ENCODE peak calls at places on chromosomes 2 and 18, in six cellular contexts. P is BJ, D is T follicular helper cell, Z is cerebellar cortex, I is mesendoderm, K is NCI-H460. U is an unnamed sample.

GRCh38 chr2:98729652-98730051 is 1.3 kb downstream of the MGAT4A start:
- DNase-seq in K (no peak), D (no peak), P (no peak), I (no peak), Z (peak; percentile 38), U (no peak)

GRCh38 chr2:120880381-120880780 is 144.7 kb downstream of the GLI2 start:
- DNase-seq in D (no peak), P (no peak), K (no peak), Z (peak; percentile 38), I (no peak), U (no peak)

GRCh38 chr2:176106636-176107539 is at the start of gene HOXD11:
- DNase-seq in K (no peak), I (peak; percentile 75), D (no peak), Z (no peak), P (no peak), U (peak; percentile 67)

GRCh38 chr2:211329421-211329820 is 773.0 kb downstream of the CPS1 start:
- DNase-seq in P (no peak), D (no peak), I (no peak), K (no peak), Z (no peak), U (no peak)

GRCh38 chr2:237590272-237591020 is at the start of gene RAB17:
- DNase-seq in K (peak; percentile 7), P (no peak), I (peak; percentile 84), D (no peak), Z (no peak), U (peak; percentile 51)

GRCh38 chr2:197613509-197613987 is 61.8 kb downstream of the RFTN2 start:
- DNase-seq in P (no peak), K (peak; percentile 78), Z (no peak), D (no peak), I (no peak), U (no peak)

GRCh38 chr2:195337597-195337996 is 319.4 kb upstream of the SLC39A10 start:
- DNase-seq in D (no peak), Z (no peak), P (no peak), I (no peak), K (no peak), U (no peak)

GRCh38 chr18:75183973-75184372 is 25.0 kb downstream of the PTGR3 start:
- DNase-seq in Z (peak; percentile 34), I (no peak), D (no peak), K (no peak), P (no peak), U (no peak)

GRCh38 chr2:106978647-106979046 is 92.7 kb upstream of the ST6GAL2 start:
- DNase-seq in I (no peak), D (no peak), P (no peak), K (no peak), Z (no peak), U (no peak)

GRCh38 chr2:233032551-233033320 is at the start of gene NEU2:
- DNase-seq in D (no peak), Z (no peak), P (no peak), K (no peak), I (no peak), U (no peak)

GRCh38 chr2:23617167-23617787 is 232.3 kb downstream of the KLHL29 start:
- DNase-seq in I (no peak), P (peak; percentile 58), D (no peak), Z (no peak), K (no peak), U (no peak)

GRCh38 chr18:32956591-32957310 is 183.9 kb upstream of the KLHL14 start:
- DNase-seq in D (no peak), I (peak; percentile 19), P (no peak), K (no peak), Z (no peak), U (no peak)

GRCh38 chr18:62505669-62506494 is 16.9 kb upstream of the ZCCHC2 start:
- DNase-seq in D (no peak), I (no peak), K (no peak), P (no peak), Z (no peak), U (no peak)

GRCh38 chr2:46032161-46032813 is 264.9 kb upstream of the EPAS1 start:
- DNase-seq in Z (no peak), P (no peak), I (no peak), K (no peak), D (no peak), U (no peak)

GRCh38 chr2:172734711-172735645 is 667 bp upstream of the RAPGEF4 start:
- DNase-seq in D (no peak), K (no peak), Z (peak; percentile 37), P (no peak), I (peak; percentile 15), U (no peak)

GRCh38 chr18:60549338-60549960 is 176.9 kb upstream of the MC4R start:
- DNase-seq in Z (peak; percentile 47), I (peak; percentile 62), K (peak; percentile 55), P (peak; percentile 22), D (no peak), U (no peak)

GRCh38 chr2:129880309-129880708 is 99.2 kb upstream of the RAB6C start:
- DNase-seq in I (no peak), P (no peak), D (no peak), Z (no peak), K (no peak), U (no peak)

GRCh38 chr18:35045121-35045520 is 3.9 kb downstream of the MAPRE2 start:
- DNase-seq in I (no peak), D (no peak), P (no peak), K (no peak), Z (no peak), U (no peak)

GRCh38 chr18:56175309-56175708 is 463.1 kb downstream of the TXNL1 start:
- DNase-seq in P (no peak), D (no peak), K (no peak), Z (no peak), I (no peak), U (no peak)

GRCh38 chr2:144162652-144163051 is 357.3 kb downstream of the ZEB2 start:
- DNase-seq in P (no peak), Z (peak; percentile 16), D (peak; percentile 19), K (no peak), I (peak; percentile 73), U (peak; percentile 61)

GRCh38 chr2:166104773-166105172 is 23.0 kb downstream of the SCN1A start:
- DNase-seq in D (no peak), I (no peak), P (no peak), Z (no peak), K (no peak), U (no peak)

GRCh38 chr2:53227535-53227934 is 540.1 kb upstream of the CHAC2 start:
- DNase-seq in K (no peak), P (no peak), Z (no peak), I (no peak), D (no peak), U (no peak)

GRCh38 chr2:67400560-67401464 is 3.7 kb downstream of the ETAA1 start:
- DNase-seq in D (no peak), I (no peak), P (no peak), Z (no peak), K (no peak), U (no peak)

GRCh38 chr2:241901018-241901380 is 31.5 kb downstream of the RTP5 start:
- DNase-seq in I (no peak), P (no peak), Z (no peak), D (no peak), K (no peak), U (no peak)

GRCh38 chr18:48581941-48582340 is 43.1 kb downstream of the CTIF start:
- DNase-seq in Z (no peak), D (no peak), I (no peak), K (no peak), P (no peak), U (no peak)

GRCh38 chr2:225025917-225026571 is 16.2 kb downstream of the DOCK10 start:
- DNase-seq in D (no peak), Z (no peak), I (no peak), P (peak; percentile 52), K (no peak), U (no peak)

GRCh38 chr2:239113164-239113563 is 265.3 kb downstream of the TWIST2 start:
- DNase-seq in P (no peak), K (no peak), Z (peak; percentile 20), I (no peak), D (no peak), U (no peak)

GRCh38 chr2:26639685-26640240 is 1.4 kb downstream of the CIB4 start:
- DNase-seq in I (no peak), K (no peak), Z (no peak), D (no peak), P (no peak), U (no peak)

GRCh38 chr2:69828913-69829242 is 582 bp upstream of the GMCL1 start:
- DNase-seq in K (no peak), P (no peak), D (no peak), I (no peak), Z (no peak), U (no peak)

GRCh38 chr18:32776525-32776924 is 3.7 kb upstream of the KLHL14 start:
- DNase-seq in Z (no peak), I (no peak), K (no peak), D (no peak), P (no peak), U (no peak)

GRCh38 chr2:65309699-65310098 is 82.1 kb downstream of the ACTR2 start:
- DNase-seq in K (no peak), D (no peak), P (no peak), I (no peak), Z (no peak), U (no peak)

GRCh38 chr2:131431336-131431735 is 44.6 kb upstream of the TUBA3D start:
- DNase-seq in K (no peak), D (no peak), Z (no peak), P (no peak), I (no peak), U (no peak)

GRCh38 chr2:237333748-237334147 is 80.2 kb downstream of the COL6A3 start:
- DNase-seq in Z (no peak), I (peak; percentile 11), K (no peak), P (no peak), D (no peak), U (no peak)

GRCh38 chr2:112031916-112032582 is 23.0 kb upstream of the TMEM87B start:
- DNase-seq in Z (peak; percentile 29), I (peak; percentile 59), K (no peak), D (no peak), P (no peak), U (no peak)

GRCh38 chr2:160199053-160199452 is 1.0 kb downstream of the ITGB6 start:
- DNase-seq in D (no peak), K (no peak), I (no peak), P (no peak), Z (no peak), U (no peak)